ENCODE peak calls at places on chromosomes 2 and 18, in four cellular contexts. One of them, this sample, is unnamed.

GRCh38 chr2:26008851-26009566 is 24.9 kb upstream of the RAB10 start:
- DNase-seq in right atrium auricular region: peak
- DNase-seq in right lobe of liver: peak
- DNase-seq in PC-9: peak
- DNase-seq in this sample: peak

GRCh38 chr2:85662899-85663683 is 4.9 kb downstream of the SFTPB start:
- DNase-seq in right atrium auricular region: peak
- DNase-seq in right lobe of liver: no peak
- DNase-seq in PC-9: peak
- DNase-seq in this sample: no peak

GRCh38 chr2:108031471-108031941 is 45.2 kb downstream of the SLC5A7 start:
- DNase-seq in right atrium auricular region: no peak
- DNase-seq in right lobe of liver: no peak
- DNase-seq in PC-9: no peak
- DNase-seq in this sample: no peak

GRCh38 chr18:45549296-45549695 is 66.0 kb upstream of the SLC14A2 start:
- DNase-seq in right atrium auricular region: no peak
- DNase-seq in right lobe of liver: no peak
- DNase-seq in PC-9: no peak
- DNase-seq in this sample: no peak

GRCh38 chr2:234823877-234824376 is 127.9 kb upstream of the SH3BP4 start:
- DNase-seq in right atrium auricular region: peak
- DNase-seq in right lobe of liver: no peak
- DNase-seq in PC-9: peak
- DNase-seq in this sample: no peak

GRCh38 chr2:134446431-134447091 is 192.7 kb downstream of the MGAT5 start:
- DNase-seq in right atrium auricular region: no peak
- DNase-seq in right lobe of liver: no peak
- DNase-seq in PC-9: no peak
- DNase-seq in this sample: peak

GRCh38 chr2:233477548-233478433 is 88.8 kb downstream of the USP40 start:
- DNase-seq in right atrium auricular region: no peak
- DNase-seq in right lobe of liver: no peak
- DNase-seq in PC-9: no peak
- DNase-seq in this sample: no peak

GRCh38 chr2:205864511-205864910 is 182.2 kb downstream of the NRP2 start:
- DNase-seq in right atrium auricular region: no peak
- DNase-seq in right lobe of liver: no peak
- DNase-seq in PC-9: no peak
- DNase-seq in this sample: no peak

GRCh38 chr2:136136921-136137320 is 19.0 kb upstream of the CXCR4 start:
- DNase-seq in right atrium auricular region: no peak
- DNase-seq in right lobe of liver: no peak
- DNase-seq in PC-9: peak
- DNase-seq in this sample: no peak

GRCh38 chr2:160838100-160838499 is 322.1 kb upstream of the TANK start:
- DNase-seq in right atrium auricular region: no peak
- DNase-seq in right lobe of liver: no peak
- DNase-seq in PC-9: no peak
- DNase-seq in this sample: no peak

GRCh38 chr18:22034276-22034675 is 135.1 kb upstream of the GATA6 start:
- DNase-seq in right atrium auricular region: no peak
- DNase-seq in right lobe of liver: no peak
- DNase-seq in PC-9: no peak
- DNase-seq in this sample: no peak

GRCh38 chr2:149611100-149611820 is 23.7 kb upstream of the MMADHC start:
- DNase-seq in right atrium auricular region: no peak
- DNase-seq in right lobe of liver: no peak
- DNase-seq in PC-9: no peak
- DNase-seq in this sample: peak
- TF ChIP-seq CTCF in right atrium auricular region: no peak
- TF ChIP-seq CTCF in right lobe of liver: no peak
- TF ChIP-seq CTCF in PC-9: no peak
- TF ChIP-seq CTCF in this sample: peak

GRCh38 chr2:179240481-179241451 is 23.9 kb downstream of the SESTD1 start:
- DNase-seq in right atrium auricular region: no peak
- DNase-seq in right lobe of liver: no peak
- DNase-seq in PC-9: no peak
- DNase-seq in this sample: no peak
- TF ChIP-seq CTCF in right atrium auricular region: no peak
- TF ChIP-seq CTCF in right lobe of liver: no peak
- TF ChIP-seq CTCF in PC-9: no peak
- TF ChIP-seq CTCF in this sample: no peak

GRCh38 chr18:48605408-48605845 is 66.6 kb downstream of the CTIF start:
- DNase-seq in right atrium auricular region: no peak
- DNase-seq in right lobe of liver: no peak
- DNase-seq in PC-9: no peak
- DNase-seq in this sample: no peak
- TF ChIP-seq CTCF in right atrium auricular region: no peak
- TF ChIP-seq CTCF in right lobe of liver: no peak
- TF ChIP-seq CTCF in PC-9: peak
- TF ChIP-seq CTCF in this sample: peak

GRCh38 chr2:168538534-168538933 is 82.5 kb downstream of the CERS6 start:
- DNase-seq in right atrium auricular region: no peak
- DNase-seq in right lobe of liver: no peak
- DNase-seq in PC-9: no peak
- DNase-seq in this sample: no peak

GRCh38 chr2:168539945-168540344 is 83.9 kb downstream of the CERS6 start:
- DNase-seq in right atrium auricular region: no peak
- DNase-seq in right lobe of liver: no peak
- DNase-seq in PC-9: no peak
- DNase-seq in this sample: no peak

GRCh38 chr2:168543037-168543436 is 87.0 kb downstream of the CERS6 start:
- DNase-seq in right atrium auricular region: no peak
- DNase-seq in right lobe of liver: no peak
- DNase-seq in PC-9: no peak
- DNase-seq in this sample: no peak

GRCh38 chr2:168545439-168546082 is 89.5 kb downstream of the CERS6 start:
- DNase-seq in right atrium auricular region: no peak
- DNase-seq in right lobe of liver: no peak
- DNase-seq in PC-9: peak
- DNase-seq in this sample: peak

GRCh38 chr2:168541887-168542286 is 85.8 kb downstream of the CERS6 start:
- DNase-seq in right atrium auricular region: no peak
- DNase-seq in right lobe of liver: no peak
- DNase-seq in PC-9: no peak
- DNase-seq in this sample: no peak
- TF ChIP-seq CTCF in right atrium auricular region: no peak
- TF ChIP-seq CTCF in right lobe of liver: no peak
- TF ChIP-seq CTCF in PC-9: no peak
- TF ChIP-seq CTCF in this sample: no peak